ENCODE peak calls at places on chromosome 11, in six cellular contexts. One of them, this sample, is unnamed.
A peak's percentile ranks its signal among the peaks of the same experiment; 100 is the strongest.

GRCh38 chr11:127994736-127995135 is 592.6 kb downstream of the ETS1 start:
- DNase-seq in non-pigmented ciliary epithelial cell: peak; percentile 67
- DNase-seq in epithelial cell of esophagus: peak; percentile 2
- DNase-seq in HEK293T: no peak
- DNase-seq in SHP77 treated with DMSO at 0.1 percent for 48 hours: no peak
- DNase-seq in psoas muscle: no peak
- DNase-seq in this sample: peak; percentile 40

GRCh38 chr11:47552086-47552580 is 799 bp downstream of the CELF1 start:
- DNase-seq in HEK293T: no peak
- DNase-seq in non-pigmented ciliary epithelial cell: no peak
- DNase-seq in epithelial cell of esophagus: peak; percentile 33
- DNase-seq in psoas muscle: no peak
- DNase-seq in SHP77 treated with DMSO at 0.1 percent for 48 hours: peak; percentile 16
- DNase-seq in this sample: no peak

GRCh38 chr11:117815262-117815803 is 9.2 kb downstream of the FXYD2 start:
- DNase-seq in epithelial cell of esophagus: no peak
- DNase-seq in SHP77 treated with DMSO at 0.1 percent for 48 hours: no peak
- DNase-seq in HEK293T: no peak
- DNase-seq in psoas muscle: peak; percentile 51
- DNase-seq in non-pigmented ciliary epithelial cell: no peak
- DNase-seq in this sample: no peak

GRCh38 chr11:75801362-75802021 is 13.5 kb upstream of the UVRAG start:
- DNase-seq in non-pigmented ciliary epithelial cell: no peak
- DNase-seq in SHP77 treated with DMSO at 0.1 percent for 48 hours: no peak
- DNase-seq in psoas muscle: no peak
- DNase-seq in HEK293T: no peak
- DNase-seq in epithelial cell of esophagus: no peak
- DNase-seq in this sample: no peak

GRCh38 chr11:128772814-128773213 is 78.9 kb downstream of the FLI1 start:
- DNase-seq in non-pigmented ciliary epithelial cell: no peak
- DNase-seq in HEK293T: no peak
- DNase-seq in SHP77 treated with DMSO at 0.1 percent for 48 hours: peak; percentile 42
- DNase-seq in epithelial cell of esophagus: no peak
- DNase-seq in psoas muscle: peak; percentile 72
- DNase-seq in this sample: no peak

GRCh38 chr11:284081-285020 is 4.6 kb upstream of the PGGHG start:
- DNase-seq in SHP77 treated with DMSO at 0.1 percent for 48 hours: no peak
- DNase-seq in non-pigmented ciliary epithelial cell: no peak
- DNase-seq in HEK293T: no peak
- DNase-seq in psoas muscle: peak; percentile 47
- DNase-seq in epithelial cell of esophagus: no peak
- DNase-seq in this sample: no peak

GRCh38 chr11:116353517-116353916 is 419.3 kb downstream of the BUD13 start:
- DNase-seq in SHP77 treated with DMSO at 0.1 percent for 48 hours: no peak
- DNase-seq in HEK293T: no peak
- DNase-seq in psoas muscle: no peak
- DNase-seq in epithelial cell of esophagus: peak; percentile 1
- DNase-seq in non-pigmented ciliary epithelial cell: no peak
- DNase-seq in this sample: no peak

GRCh38 chr11:3929232-3929631 is 73.8 kb downstream of the STIM1 start:
- DNase-seq in epithelial cell of esophagus: no peak
- DNase-seq in HEK293T: no peak
- DNase-seq in non-pigmented ciliary epithelial cell: no peak
- DNase-seq in psoas muscle: no peak
- DNase-seq in SHP77 treated with DMSO at 0.1 percent for 48 hours: no peak
- DNase-seq in this sample: no peak

GRCh38 chr11:65390099-65390941 is 3.9 kb downstream of the FRMD8 start:
- DNase-seq in psoas muscle: no peak
- DNase-seq in epithelial cell of esophagus: no peak
- DNase-seq in HEK293T: no peak
- DNase-seq in non-pigmented ciliary epithelial cell: no peak
- DNase-seq in SHP77 treated with DMSO at 0.1 percent for 48 hours: no peak
- DNase-seq in this sample: no peak

GRCh38 chr11:132685174-132685611 is 847.1 kb downstream of the OPCML start:
- DNase-seq in HEK293T: no peak
- DNase-seq in SHP77 treated with DMSO at 0.1 percent for 48 hours: no peak
- DNase-seq in non-pigmented ciliary epithelial cell: peak; percentile 75
- DNase-seq in epithelial cell of esophagus: peak; percentile 1
- DNase-seq in psoas muscle: no peak
- DNase-seq in this sample: peak; percentile 44

GRCh38 chr11:110349109-110349996 is 52.9 kb upstream of the RDX start:
- DNase-seq in HEK293T: no peak
- DNase-seq in psoas muscle: no peak
- DNase-seq in epithelial cell of esophagus: no peak
- DNase-seq in SHP77 treated with DMSO at 0.1 percent for 48 hours: no peak
- DNase-seq in non-pigmented ciliary epithelial cell: no peak
- DNase-seq in this sample: no peak

GRCh38 chr11:126284829-126285228 is 1.9 kb downstream of the TIRAP start:
- DNase-seq in epithelial cell of esophagus: peak; percentile 96
- DNase-seq in SHP77 treated with DMSO at 0.1 percent for 48 hours: peak; percentile 26
- DNase-seq in psoas muscle: no peak
- DNase-seq in non-pigmented ciliary epithelial cell: peak; percentile 86
- DNase-seq in HEK293T: no peak
- DNase-seq in this sample: peak; percentile 59

GRCh38 chr11:113645593-113646349 is 60.3 kb downstream of the TMPRSS5 start:
- DNase-seq in psoas muscle: no peak
- DNase-seq in epithelial cell of esophagus: no peak
- DNase-seq in HEK293T: no peak
- DNase-seq in SHP77 treated with DMSO at 0.1 percent for 48 hours: no peak
- DNase-seq in non-pigmented ciliary epithelial cell: no peak
- DNase-seq in this sample: no peak

GRCh38 chr11:116334596-116334995 is 438.2 kb downstream of the BUD13 start:
- DNase-seq in non-pigmented ciliary epithelial cell: no peak
- DNase-seq in psoas muscle: no peak
- DNase-seq in SHP77 treated with DMSO at 0.1 percent for 48 hours: no peak
- DNase-seq in HEK293T: no peak
- DNase-seq in epithelial cell of esophagus: no peak
- DNase-seq in this sample: no peak

GRCh38 chr11:46315033-46315738 is 32.1 kb upstream of the DGKZ start:
- DNase-seq in epithelial cell of esophagus: peak; percentile 70
- DNase-seq in psoas muscle: peak; percentile 73
- DNase-seq in SHP77 treated with DMSO at 0.1 percent for 48 hours: peak; percentile 65
- DNase-seq in non-pigmented ciliary epithelial cell: no peak
- DNase-seq in HEK293T: peak; percentile 90
- DNase-seq in this sample: no peak

GRCh38 chr11:126546191-126546590 is 190.7 kb downstream of the ST3GAL4 start:
- DNase-seq in HEK293T: no peak
- DNase-seq in psoas muscle: no peak
- DNase-seq in epithelial cell of esophagus: no peak
- DNase-seq in non-pigmented ciliary epithelial cell: no peak
- DNase-seq in SHP77 treated with DMSO at 0.1 percent for 48 hours: no peak
- DNase-seq in this sample: no peak

GRCh38 chr11:80443177-80443576 is 1002.3 kb upstream of the TENM4 start:
- DNase-seq in non-pigmented ciliary epithelial cell: peak; percentile 15
- DNase-seq in SHP77 treated with DMSO at 0.1 percent for 48 hours: no peak
- DNase-seq in HEK293T: no peak
- DNase-seq in psoas muscle: no peak
- DNase-seq in epithelial cell of esophagus: peak; percentile 79
- DNase-seq in this sample: no peak

GRCh38 chr11:80523057-80523456 is 1082.2 kb upstream of the TENM4 start:
- DNase-seq in SHP77 treated with DMSO at 0.1 percent for 48 hours: no peak
- DNase-seq in psoas muscle: no peak
- DNase-seq in non-pigmented ciliary epithelial cell: no peak
- DNase-seq in epithelial cell of esophagus: peak; percentile 15
- DNase-seq in HEK293T: no peak
- DNase-seq in this sample: no peak

GRCh38 chr11:34235189-34235588 is 122.6 kb downstream of the ABTB2 start:
- DNase-seq in epithelial cell of esophagus: no peak
- DNase-seq in non-pigmented ciliary epithelial cell: no peak
- DNase-seq in HEK293T: no peak
- DNase-seq in psoas muscle: no peak
- DNase-seq in SHP77 treated with DMSO at 0.1 percent for 48 hours: no peak
- DNase-seq in this sample: no peak

GRCh38 chr11:31802990-31803812 is 7.9 kb downstream of the PAX6 start:
- DNase-seq in epithelial cell of esophagus: no peak
- DNase-seq in HEK293T: no peak
- DNase-seq in psoas muscle: peak; percentile 56
- DNase-seq in non-pigmented ciliary epithelial cell: no peak
- DNase-seq in SHP77 treated with DMSO at 0.1 percent for 48 hours: no peak
- DNase-seq in this sample: no peak

GRCh38 chr11:104694259-104695070 is 203.8 kb downstream of the CASP12 start:
- DNase-seq in non-pigmented ciliary epithelial cell: peak; percentile 69
- DNase-seq in epithelial cell of esophagus: peak; percentile 42
- DNase-seq in HEK293T: no peak
- DNase-seq in SHP77 treated with DMSO at 0.1 percent for 48 hours: no peak
- DNase-seq in psoas muscle: no peak
- DNase-seq in this sample: no peak

GRCh38 chr11:61737131-61737530 is 15.3 kb upstream of the MYRF start:
- DNase-seq in HEK293T: no peak
- DNase-seq in epithelial cell of esophagus: no peak
- DNase-seq in non-pigmented ciliary epithelial cell: no peak
- DNase-seq in psoas muscle: no peak
- DNase-seq in SHP77 treated with DMSO at 0.1 percent for 48 hours: no peak
- DNase-seq in this sample: no peak

GRCh38 chr11:83564845-83565244 is 278.7 kb upstream of the CCDC90B start:
- DNase-seq in epithelial cell of esophagus: no peak
- DNase-seq in SHP77 treated with DMSO at 0.1 percent for 48 hours: no peak
- DNase-seq in non-pigmented ciliary epithelial cell: no peak
- DNase-seq in psoas muscle: no peak
- DNase-seq in HEK293T: no peak
- DNase-seq in this sample: no peak

GRCh38 chr11:118441770-118442169 is 5.5 kb downstream of the KMT2A start:
- DNase-seq in psoas muscle: no peak
- DNase-seq in HEK293T: no peak
- DNase-seq in non-pigmented ciliary epithelial cell: no peak
- DNase-seq in epithelial cell of esophagus: no peak
- DNase-seq in SHP77 treated with DMSO at 0.1 percent for 48 hours: no peak
- DNase-seq in this sample: no peak

GRCh38 chr11:98456281-98456680 is 564.5 kb upstream of the CNTN5 start:
- DNase-seq in non-pigmented ciliary epithelial cell: no peak
- DNase-seq in SHP77 treated with DMSO at 0.1 percent for 48 hours: no peak
- DNase-seq in HEK293T: no peak
- DNase-seq in epithelial cell of esophagus: no peak
- DNase-seq in psoas muscle: no peak
- DNase-seq in this sample: no peak

GRCh38 chr11:72955466-72955865 is 141.3 kb downstream of the ATG16L2 start:
- DNase-seq in epithelial cell of esophagus: no peak
- DNase-seq in psoas muscle: no peak
- DNase-seq in non-pigmented ciliary epithelial cell: no peak
- DNase-seq in SHP77 treated with DMSO at 0.1 percent for 48 hours: no peak
- DNase-seq in HEK293T: no peak
- DNase-seq in this sample: no peak

GRCh38 chr11:77266766-77267165 is 34.7 kb downstream of the GDPD4 start:
- DNase-seq in epithelial cell of esophagus: peak; percentile 33
- DNase-seq in psoas muscle: no peak
- DNase-seq in SHP77 treated with DMSO at 0.1 percent for 48 hours: no peak
- DNase-seq in HEK293T: no peak
- DNase-seq in non-pigmented ciliary epithelial cell: no peak
- DNase-seq in this sample: no peak

GRCh38 chr11:74932797-74933196 is 16.1 kb downstream of the XRRA1 start:
- DNase-seq in psoas muscle: no peak
- DNase-seq in HEK293T: no peak
- DNase-seq in epithelial cell of esophagus: peak; percentile 88
- DNase-seq in non-pigmented ciliary epithelial cell: no peak
- DNase-seq in SHP77 treated with DMSO at 0.1 percent for 48 hours: no peak
- DNase-seq in this sample: no peak

GRCh38 chr11:109704432-109704831 is 282.4 kb downstream of the C11orf87 start:
- DNase-seq in epithelial cell of esophagus: no peak
- DNase-seq in psoas muscle: no peak
- DNase-seq in HEK293T: no peak
- DNase-seq in SHP77 treated with DMSO at 0.1 percent for 48 hours: no peak
- DNase-seq in non-pigmented ciliary epithelial cell: no peak
- DNase-seq in this sample: no peak

GRCh38 chr11:123594921-123595320 is 59.5 kb downstream of the SCN3B start:
- DNase-seq in psoas muscle: no peak
- DNase-seq in non-pigmented ciliary epithelial cell: no peak
- DNase-seq in HEK293T: no peak
- DNase-seq in SHP77 treated with DMSO at 0.1 percent for 48 hours: no peak
- DNase-seq in epithelial cell of esophagus: no peak
- DNase-seq in this sample: no peak

GRCh38 chr11:129041611-129042018 is 98.9 kb upstream of the TP53AIP1 start:
- DNase-seq in non-pigmented ciliary epithelial cell: no peak
- DNase-seq in epithelial cell of esophagus: no peak
- DNase-seq in psoas muscle: no peak
- DNase-seq in HEK293T: no peak
- DNase-seq in SHP77 treated with DMSO at 0.1 percent for 48 hours: no peak
- DNase-seq in this sample: no peak

GRCh38 chr11:86476109-86476861 is 101.6 kb downstream of the CCDC81 start:
- DNase-seq in non-pigmented ciliary epithelial cell: no peak
- DNase-seq in epithelial cell of esophagus: no peak
- DNase-seq in psoas muscle: no peak
- DNase-seq in SHP77 treated with DMSO at 0.1 percent for 48 hours: no peak
- DNase-seq in HEK293T: no peak
- DNase-seq in this sample: no peak

GRCh38 chr11:45543808-45544422 is 121.5 kb downstream of the CHST1 start:
- DNase-seq in epithelial cell of esophagus: peak; percentile 9
- DNase-seq in SHP77 treated with DMSO at 0.1 percent for 48 hours: no peak
- DNase-seq in non-pigmented ciliary epithelial cell: no peak
- DNase-seq in psoas muscle: no peak
- DNase-seq in HEK293T: peak; percentile 28
- DNase-seq in this sample: no peak

GRCh38 chr11:69213315-69213714 is 57.6 kb downstream of the SMIM38 start:
- DNase-seq in HEK293T: no peak
- DNase-seq in non-pigmented ciliary epithelial cell: no peak
- DNase-seq in epithelial cell of esophagus: no peak
- DNase-seq in psoas muscle: no peak
- DNase-seq in SHP77 treated with DMSO at 0.1 percent for 48 hours: no peak
- DNase-seq in this sample: no peak

GRCh38 chr11:2190670-2191471 is 19.3 kb upstream of the TH start:
- DNase-seq in psoas muscle: no peak
- DNase-seq in non-pigmented ciliary epithelial cell: no peak
- DNase-seq in epithelial cell of esophagus: no peak
- DNase-seq in HEK293T: no peak
- DNase-seq in SHP77 treated with DMSO at 0.1 percent for 48 hours: no peak
- DNase-seq in this sample: no peak

This sample was measured in AG04449.